ENCODE peak calls at places on chromosomes 2 and 18, in five cellular contexts. One of them, this sample, is unnamed.

GRCh38 chr2:68653538-68653982 is 10.2 kb downstream of the PROKR1 start:
- DNase-seq in heart right ventricle: no peak
- DNase-seq in lower lobe of right lung: no peak
- DNase-seq in CD4-positive, alpha-beta T cell: no peak
- DNase-seq in GM12865: peak; percentile 69
- DNase-seq in this sample: no peak

GRCh38 chr2:105125428-105125827 is 87.6 kb downstream of the MRPS9 start:
- DNase-seq in heart right ventricle: no peak
- DNase-seq in lower lobe of right lung: no peak
- DNase-seq in CD4-positive, alpha-beta T cell: no peak
- DNase-seq in GM12865: no peak
- DNase-seq in this sample: no peak

GRCh38 chr2:102224824-102225739 is 38.3 kb downstream of the IL1RL2 start:
- DNase-seq in heart right ventricle: no peak
- DNase-seq in lower lobe of right lung: no peak
- DNase-seq in CD4-positive, alpha-beta T cell: no peak
- DNase-seq in GM12865: no peak
- DNase-seq in this sample: no peak

GRCh38 chr18:51531496-51531895 is 334.0 kb upstream of the MEX3C start:
- DNase-seq in heart right ventricle: no peak
- DNase-seq in lower lobe of right lung: no peak
- DNase-seq in CD4-positive, alpha-beta T cell: no peak
- DNase-seq in GM12865: no peak
- DNase-seq in this sample: no peak

GRCh38 chr2:64225491-64225890 is 81.3 kb upstream of the PELI1 start:
- DNase-seq in heart right ventricle: no peak
- DNase-seq in lower lobe of right lung: no peak
- DNase-seq in CD4-positive, alpha-beta T cell: no peak
- DNase-seq in GM12865: no peak
- DNase-seq in this sample: no peak

GRCh38 chr2:58856100-58856499 is 615.0 kb upstream of the FANCL start:
- DNase-seq in heart right ventricle: no peak
- DNase-seq in lower lobe of right lung: no peak
- DNase-seq in CD4-positive, alpha-beta T cell: no peak
- DNase-seq in GM12865: no peak
- DNase-seq in this sample: no peak

GRCh38 chr2:128390991-128391630 is 72.4 kb upstream of the HS6ST1 start:
- DNase-seq in heart right ventricle: no peak
- DNase-seq in lower lobe of right lung: no peak
- DNase-seq in CD4-positive, alpha-beta T cell: no peak
- DNase-seq in GM12865: no peak
- DNase-seq in this sample: peak; percentile 21

GRCh38 chr2:170553748-170554147 is 161.4 kb upstream of the SP5 start:
- DNase-seq in heart right ventricle: no peak
- DNase-seq in lower lobe of right lung: no peak
- DNase-seq in CD4-positive, alpha-beta T cell: no peak
- DNase-seq in GM12865: peak; percentile 1
- DNase-seq in this sample: no peak

GRCh38 chr2:11850082-11850481 is 103.7 kb downstream of the LPIN1 start:
- DNase-seq in heart right ventricle: no peak
- DNase-seq in lower lobe of right lung: no peak
- DNase-seq in CD4-positive, alpha-beta T cell: no peak
- DNase-seq in GM12865: no peak
- DNase-seq in this sample: no peak

GRCh38 chr2:233129351-233129978 is 69.3 kb downstream of the INPP5D start:
- DNase-seq in heart right ventricle: no peak
- DNase-seq in lower lobe of right lung: no peak
- DNase-seq in CD4-positive, alpha-beta T cell: no peak
- DNase-seq in GM12865: no peak
- DNase-seq in this sample: no peak

GRCh38 chr2:142724186-142724585 is 153.3 kb upstream of the KYNU start:
- DNase-seq in heart right ventricle: no peak
- DNase-seq in lower lobe of right lung: no peak
- DNase-seq in CD4-positive, alpha-beta T cell: no peak
- DNase-seq in GM12865: no peak
- DNase-seq in this sample: no peak

GRCh38 chr18:48621240-48621639 is 82.4 kb downstream of the CTIF start:
- DNase-seq in heart right ventricle: no peak
- DNase-seq in lower lobe of right lung: no peak
- DNase-seq in CD4-positive, alpha-beta T cell: no peak
- DNase-seq in GM12865: no peak
- DNase-seq in this sample: no peak

GRCh38 chr2:29117636-29118303 is 2.6 kb downstream of the CLIP4 start:
- DNase-seq in heart right ventricle: no peak
- DNase-seq in lower lobe of right lung: no peak
- DNase-seq in CD4-positive, alpha-beta T cell: no peak
- DNase-seq in GM12865: no peak
- DNase-seq in this sample: no peak
- TF ChIP-seq CTCF in heart right ventricle: no peak
- TF ChIP-seq CTCF in lower lobe of right lung: no peak
- TF ChIP-seq CTCF in CD4-positive, alpha-beta T cell: no peak
- TF ChIP-seq CTCF in GM12865: no peak
- TF ChIP-seq CTCF in this sample: no peak

GRCh38 chr2:221106241-221106640 is 465.9 kb downstream of the EPHA4 start:
- DNase-seq in heart right ventricle: no peak
- DNase-seq in lower lobe of right lung: no peak
- DNase-seq in CD4-positive, alpha-beta T cell: no peak
- DNase-seq in GM12865: no peak
- DNase-seq in this sample: no peak

GRCh38 chr2:221102896-221103688 is 469.0 kb downstream of the EPHA4 start:
- DNase-seq in heart right ventricle: no peak
- DNase-seq in lower lobe of right lung: no peak
- DNase-seq in CD4-positive, alpha-beta T cell: no peak
- DNase-seq in GM12865: peak; percentile 12
- DNase-seq in this sample: no peak

GRCh38 chr2:221103930-221104329 is 468.2 kb downstream of the EPHA4 start:
- DNase-seq in heart right ventricle: peak; percentile 15
- DNase-seq in lower lobe of right lung: no peak
- DNase-seq in CD4-positive, alpha-beta T cell: no peak
- DNase-seq in GM12865: no peak
- DNase-seq in this sample: no peak

GRCh38 chr2:221107424-221107823 is 464.7 kb downstream of the EPHA4 start:
- DNase-seq in heart right ventricle: no peak
- DNase-seq in lower lobe of right lung: no peak
- DNase-seq in CD4-positive, alpha-beta T cell: no peak
- DNase-seq in GM12865: no peak
- DNase-seq in this sample: no peak

GRCh38 chr2:221104391-221104811 is 467.7 kb downstream of the EPHA4 start:
- DNase-seq in heart right ventricle: peak; percentile 84
- DNase-seq in lower lobe of right lung: peak; percentile 54
- DNase-seq in CD4-positive, alpha-beta T cell: no peak
- DNase-seq in GM12865: peak; percentile 37
- DNase-seq in this sample: no peak
- TF ChIP-seq CTCF in heart right ventricle: no peak
- TF ChIP-seq CTCF in lower lobe of right lung: no peak
- TF ChIP-seq CTCF in CD4-positive, alpha-beta T cell: no peak
- TF ChIP-seq CTCF in GM12865: no peak
- TF ChIP-seq CTCF in this sample: no peak

GRCh38 chr2:17996978-17997377 is 118.5 kb downstream of the KCNS3 start:
- DNase-seq in heart right ventricle: no peak
- DNase-seq in lower lobe of right lung: no peak
- DNase-seq in CD4-positive, alpha-beta T cell: no peak
- DNase-seq in GM12865: no peak
- DNase-seq in this sample: no peak

DNA sequence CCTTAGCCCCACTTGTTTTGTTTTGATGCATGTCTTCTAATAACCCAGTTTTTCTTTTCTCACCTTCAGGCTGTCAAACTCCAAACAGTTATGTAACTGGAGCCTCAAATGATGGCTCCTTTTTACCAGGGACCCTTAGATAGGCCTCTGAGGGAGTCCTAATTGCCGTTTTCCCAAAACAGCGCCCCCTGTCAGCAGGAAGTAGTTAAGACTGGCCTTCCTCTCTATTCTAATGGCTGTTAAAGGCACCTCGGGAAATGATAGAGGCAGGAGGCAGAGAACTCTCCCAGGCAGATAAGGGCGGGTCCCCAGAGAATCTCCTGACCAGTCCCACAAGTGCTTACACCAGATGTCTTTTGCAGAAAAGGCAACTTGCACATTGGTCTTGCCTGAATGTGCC is 123.2 kb downstream of the KCNS3 start:
- DNase-seq in heart right ventricle: no peak
- DNase-seq in lower lobe of right lung: no peak
- DNase-seq in CD4-positive, alpha-beta T cell: no peak
- DNase-seq in GM12865: no peak
- DNase-seq in this sample: no peak
- TF ChIP-seq CTCF in heart right ventricle: no peak
- TF ChIP-seq CTCF in lower lobe of right lung: no peak
- TF ChIP-seq CTCF in CD4-positive, alpha-beta T cell: no peak
- TF ChIP-seq CTCF in GM12865: peak; percentile 15
- TF ChIP-seq CTCF in this sample: peak; percentile 8

DNA sequence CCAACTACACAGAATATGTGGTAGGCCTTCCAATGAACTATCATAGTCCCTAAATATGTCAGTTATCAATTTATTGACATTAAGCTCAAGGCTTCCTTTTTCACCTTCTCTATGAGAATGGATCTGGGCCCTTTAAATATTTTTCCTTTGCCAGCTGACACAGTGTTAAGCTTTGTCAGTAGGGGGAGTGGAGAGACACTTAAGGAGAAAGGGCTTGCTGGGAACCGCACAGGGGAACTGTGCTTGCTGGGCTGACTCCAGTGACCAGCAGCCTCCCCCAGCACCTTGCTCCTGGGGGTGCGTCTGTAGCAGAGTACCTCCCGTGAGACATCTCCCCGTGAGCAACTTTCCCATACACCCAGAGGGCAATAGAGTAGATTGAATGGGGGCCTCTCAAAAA is 6.5 kb upstream of the PTPN2 start:
- DNase-seq in heart right ventricle: no peak
- DNase-seq in lower lobe of right lung: no peak
- DNase-seq in CD4-positive, alpha-beta T cell: no peak
- DNase-seq in GM12865: peak; percentile 37
- DNase-seq in this sample: no peak
- TF ChIP-seq CTCF in heart right ventricle: no peak
- TF ChIP-seq CTCF in lower lobe of right lung: no peak
- TF ChIP-seq CTCF in CD4-positive, alpha-beta T cell: no peak
- TF ChIP-seq CTCF in GM12865: peak; percentile 16
- TF ChIP-seq CTCF in this sample: peak; percentile 18

GRCh38 chr2:109660046-109660860 is 46.1 kb downstream of the SOWAHC start:
- DNase-seq in heart right ventricle: no peak
- DNase-seq in lower lobe of right lung: no peak
- DNase-seq in CD4-positive, alpha-beta T cell: no peak
- DNase-seq in GM12865: no peak
- DNase-seq in this sample: no peak

GRCh38 chr2:109659356-109660045 is 45.3 kb downstream of the SOWAHC start:
- DNase-seq in heart right ventricle: no peak
- DNase-seq in lower lobe of right lung: no peak
- DNase-seq in CD4-positive, alpha-beta T cell: no peak
- DNase-seq in GM12865: no peak
- DNase-seq in this sample: no peak

GRCh38 chr2:109663721-109664120 is 49.6 kb downstream of the SOWAHC start:
- DNase-seq in heart right ventricle: peak; percentile 31
- DNase-seq in lower lobe of right lung: no peak
- DNase-seq in CD4-positive, alpha-beta T cell: no peak
- DNase-seq in GM12865: no peak
- DNase-seq in this sample: no peak

GRCh38 chr2:109666466-109666865 is 52.3 kb downstream of the SOWAHC start:
- DNase-seq in heart right ventricle: no peak
- DNase-seq in lower lobe of right lung: no peak
- DNase-seq in CD4-positive, alpha-beta T cell: no peak
- DNase-seq in GM12865: no peak
- DNase-seq in this sample: no peak

DNA sequence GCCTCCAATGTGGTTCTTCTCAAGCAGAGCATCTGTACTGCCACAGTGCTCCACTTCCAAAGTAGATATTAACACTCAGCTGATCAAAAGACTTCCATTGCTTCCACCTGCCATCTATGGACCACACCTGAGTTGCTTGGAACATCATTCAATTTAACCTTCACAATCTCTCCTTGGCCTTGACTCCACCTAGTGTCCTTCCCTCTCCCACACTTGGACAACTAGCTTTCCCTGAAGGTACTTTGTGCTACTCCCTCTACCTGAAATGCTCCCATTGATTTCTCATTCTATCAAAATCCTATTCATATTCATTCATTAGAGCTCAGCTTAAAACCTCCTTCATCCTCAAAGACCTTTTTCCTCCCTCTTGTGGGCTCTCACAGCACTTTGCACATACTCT is 48.7 kb downstream of the SOWAHC start:
- DNase-seq in heart right ventricle: no peak
- DNase-seq in lower lobe of right lung: no peak
- DNase-seq in CD4-positive, alpha-beta T cell: no peak
- DNase-seq in GM12865: peak; percentile 41
- DNase-seq in this sample: no peak
- TF ChIP-seq CTCF in heart right ventricle: no peak
- TF ChIP-seq CTCF in lower lobe of right lung: peak; percentile 26
- TF ChIP-seq CTCF in CD4-positive, alpha-beta T cell: no peak
- TF ChIP-seq CTCF in GM12865: peak; percentile 29
- TF ChIP-seq CTCF in this sample: peak; percentile 29

This sample was measured in CD14-positive monocyte.